ENCODE peak calls at places on chromosomes 3 and 15, in five cellular contexts. T is stimulated activated CD8-positive, alpha-beta memory T cell treated with anti-CD3 and anti-CD28 coated beads, Interleukin-7, amount 100 ng/mL, for 1 hour; H is GM23248; B is activated effector memory CD4-positive, alpha-beta T cell treated with anti-CD3 and anti-CD28 coated beads, Interleukin-2, amount 50 U/mL, for 16 hours; Z is stimulated activated CD4-positive, alpha-beta T cell treated with anti-CD3 and anti-CD28 coated beads, Interleukin-2, amount 100 ng/mL, for 24 hours. J is an unnamed sample.

GRCh38 chr3:38005076-38006020 is 14.8 kb downstream of the VILL start:
- DNase-seq in T (no peak), H (no peak), B (no peak), Z (no peak), J (no peak)

GRCh38 chr15:91289324-91289723 is 189.3 kb downstream of the SV2B start:
- DNase-seq in T (no peak), H (no peak), B (no peak), Z (no peak), J (no peak)

GRCh38 chr15:65189102-65189740 is 4.1 kb upstream of the CLPX start:
- DNase-seq in T (no peak), H (peak; percentile 71), B (peak; percentile 46), Z (no peak), J (peak; percentile 35)

GRCh38 chr3:71310595-71311319 is 272.8 kb downstream of the FOXP1 start:
- DNase-seq in T (no peak), H (peak; percentile 94), B (no peak), Z (no peak), J (peak; percentile 26)

GRCh38 chr3:12194209-12194608 is 35.5 kb upstream of the TIMP4 start:
- DNase-seq in T (no peak), H (peak; percentile 88), B (no peak), Z (no peak), J (peak; percentile 91)

GRCh38 chr3:62057339-62058047 is 315.9 kb downstream of the FEZF2 start:
- DNase-seq in T (no peak), H (no peak), B (no peak), Z (no peak), J (peak; percentile 19)

GRCh38 chr3:13192471-13193213 is 119.4 kb upstream of the IQSEC1 start:
- DNase-seq in T (no peak), H (peak; percentile 34), B (no peak), Z (no peak), J (no peak)

GRCh38 chr3:114675104-114675503 is 381.3 kb downstream of the TIGIT start:
- DNase-seq in T (no peak), H (peak; percentile 18), B (no peak), Z (no peak), J (no peak)

GRCh38 chr3:178677961-178678360 is 141.7 kb downstream of the KCNMB2 start:
- DNase-seq in T (no peak), H (no peak), B (no peak), Z (no peak), J (no peak)

GRCh38 chr15:43975326-43975725 is 148.5 kb downstream of the WDR76 start:
- DNase-seq in T (no peak), H (no peak), B (no peak), Z (no peak), J (peak; percentile 49)

GRCh38 chr15:32877620-32878019 is 159.8 kb downstream of the GREM1 start:
- DNase-seq in T (no peak), H (peak; percentile 68), B (no peak), Z (no peak), J (peak; percentile 39)

GRCh38 chr3:48598323-48599076 is 3.4 kb upstream of the COL7A1 start:
- DNase-seq in T (no peak), H (peak; percentile 96), B (no peak), Z (no peak), J (peak; percentile 74)

GRCh38 chr15:75640483-75641175 is 605 bp upstream of the IMP3 start:
- DNase-seq in T (no peak), H (peak; percentile 69), B (peak; percentile 80), Z (peak; percentile 55), J (peak; percentile 38)

GRCh38 chr15:35399901-35400300 is 146.1 kb downstream of the DPH6 start:
- DNase-seq in T (no peak), H (no peak), B (no peak), Z (no peak), J (peak; percentile 8)

GRCh38 chr3:156772588-156773206 is 53.5 kb upstream of the LEKR1 start:
- DNase-seq in T (no peak), H (peak; percentile 48), B (no peak), Z (no peak), J (no peak)

GRCh38 chr3:102307442-102307841 is 127.4 kb upstream of the ZPLD1 start:
- DNase-seq in T (no peak), H (no peak), B (no peak), Z (no peak), J (no peak)

GRCh38 chr3:150739877-150740645 is 22.9 kb downstream of the SIAH2 start:
- DNase-seq in T (no peak), H (no peak), B (no peak), Z (no peak), J (no peak)

GRCh38 chr3:64759811-64760210 is 72.0 kb upstream of the ADAMTS9 start:
- DNase-seq in T (no peak), H (no peak), B (no peak), Z (no peak), J (no peak)

GRCh38 chr15:80480909-80481308 is 76.7 kb downstream of the ARNT2 start:
- DNase-seq in T (no peak), H (peak; percentile 95), B (no peak), Z (no peak), J (peak; percentile 99)

GRCh38 chr15:77023576-77024272 is 28.8 kb downstream of the PSTPIP1 start:
- DNase-seq in T (no peak), H (no peak), B (peak; percentile 61), Z (no peak), J (no peak)

GRCh38 chr3:178669046-178669445 is 132.8 kb downstream of the KCNMB2 start:
- DNase-seq in T (no peak), H (no peak), B (no peak), Z (no peak), J (no peak)

GRCh38 chr3:79973917-79974595 is 206.3 kb upstream of the ROBO1 start:
- DNase-seq in T (no peak), H (no peak), B (no peak), Z (no peak), J (peak; percentile 48)

GRCh38 chr15:92907880-92908279 is 7.8 kb downstream of the CHD2 start:
- DNase-seq in T (no peak), H (peak; percentile 97), B (peak; percentile 74), Z (no peak), J (peak; percentile 91)

GRCh38 chr3:46399557-46399956 is 7.3 kb downstream of the CCR5AS start:
- DNase-seq in T (no peak), H (peak; percentile 49), B (no peak), Z (no peak), J (peak; percentile 12)

GRCh38 chr3:141000691-141001090 is 50.5 kb upstream of the SPSB4 start:
- DNase-seq in T (no peak), H (no peak), B (no peak), Z (no peak), J (no peak)

GRCh38 chr3:65479967-65480366 is 558.8 kb downstream of the MAGI1 start:
- DNase-seq in T (no peak), H (peak; percentile 45), B (no peak), Z (no peak), J (no peak)

GRCh38 chr3:126536126-126536525 is 12.2 kb downstream of the CHST13 start:
- DNase-seq in T (no peak), H (no peak), B (peak; percentile 25), Z (no peak), J (no peak)

GRCh38 chr3:63193647-63194046 is 84.5 kb upstream of the SYNPR start:
- DNase-seq in T (no peak), H (peak; percentile 78), B (no peak), Z (no peak), J (peak; percentile 10)

GRCh38 chr15:84766461-84767005 is 18.1 kb downstream of the ZNF592 start:
- DNase-seq in T (no peak), H (no peak), B (no peak), Z (no peak), J (no peak)

GRCh38 chr3:39103791-39104552 is 3.5 kb downstream of the GORASP1 start:
- DNase-seq in T (no peak), H (no peak), B (no peak), Z (no peak), J (no peak)

GRCh38 chr15:48592221-48592731 is 53.2 kb downstream of the FBN1 start:
- DNase-seq in T (no peak), H (peak; percentile 96), B (no peak), Z (no peak), J (peak; percentile 100)

GRCh38 chr3:52533623-52534280 is at the start of gene NT5DC2:
- DNase-seq in T (peak; percentile 26), H (peak; percentile 89), B (peak; percentile 89), Z (peak; percentile 65), J (peak; percentile 27)

GRCh38 chr15:25800761-25801515 is 62.2 kb downstream of the ATP10A start:
- DNase-seq in T (no peak), H (no peak), B (peak; percentile 38), Z (no peak), J (no peak)

GRCh38 chr15:64856429-64857145 is 14.9 kb downstream of the PLEKHO2 start:
- DNase-seq in T (no peak), H (peak; percentile 57), B (no peak), Z (no peak), J (peak; percentile 50)

GRCh38 chr3:17808994-17809393 is 66.6 kb upstream of the TBC1D5 start:
- DNase-seq in T (no peak), H (peak; percentile 16), B (no peak), Z (no peak), J (peak; percentile 43)